ENCODE peak calls at places on chromosomes 16 and 17, in seven cellular contexts. M is T-helper 1 cell; Q is thyroid gland; V is activated T-cell treated with anti-CD3 and anti-CD28 coated beads, Interleukin-2, amount 50 U/mL, for 4 hours; R is fibroblast of mammary gland; S is stimulated activated naive CD4-positive, alpha-beta T cell treated with Interleukin-2 at 50 U/mL for 16 hours; T is cardiac septum. X is an unnamed sample.
A peak's percentile ranks its signal among the peaks of the same experiment; 100 is the strongest.

GRCh38 chr17:75300280-75300679 is 11.0 kb upstream of the SLC25A19 start:
- DNase-seq in M (no peak), Q (no peak), T (no peak), R (no peak), S (no peak), V (no peak), X (no peak)

GRCh38 chr16:73058221-73058615 is 10.3 kb upstream of the ZFHX3 start:
- DNase-seq in T (no peak), S (no peak), M (no peak), V (no peak), R (no peak), Q (peak; percentile 58), X (peak; percentile 66)

GRCh38 chr16:73214825-73215481 is 167.0 kb upstream of the ZFHX3 start:
- DNase-seq in Q (no peak), T (no peak), M (no peak), S (no peak), V (no peak), R (peak; percentile 98), X (no peak)

GRCh38 chr17:41651625-41652460 is 27.5 kb upstream of the KRT17 start:
- DNase-seq in V (no peak), M (no peak), S (no peak), T (no peak), Q (peak; percentile 92), R (no peak), X (peak; percentile 71)

GRCh38 chr16:78929798-78930197 is 670.7 kb downstream of the MAF start:
- DNase-seq in T (no peak), Q (no peak), M (no peak), R (no peak), S (no peak), V (no peak), X (no peak)

GRCh38 chr16:2996298-2996697 is 16.1 kb upstream of the PKMYT1 start:
- DNase-seq in T (no peak), V (no peak), S (no peak), R (no peak), Q (no peak), M (no peak), X (no peak)

GRCh38 chr16:87806246-87806607 is 40.4 kb upstream of the KLHDC4 start:
- DNase-seq in Q (no peak), T (no peak), M (no peak), S (peak; percentile 24), V (no peak), R (peak; percentile 12), X (no peak)

GRCh38 chr16:52068447-52069074 is 478.4 kb downstream of the TOX3 start:
- DNase-seq in V (no peak), S (no peak), Q (peak; percentile 8), M (no peak), R (peak; percentile 2), T (no peak), X (peak; percentile 53)

GRCh38 chr17:19005789-19006430 is 1.3 kb upstream of the FAM83G start:
- DNase-seq in M (no peak), R (no peak), Q (no peak), S (no peak), T (no peak), V (no peak), X (no peak)

GRCh38 chr17:74749262-74750038 is 1.0 kb downstream of the NHERF1 start:
- DNase-seq in Q (peak; percentile 63), R (no peak), V (no peak), S (peak; percentile 36), M (peak; percentile 42), T (no peak), X (no peak)

GRCh38 chr16:49763826-49764225 is 92.1 kb downstream of the ZNF423 start:
- DNase-seq in V (no peak), T (no peak), M (no peak), R (no peak), S (no peak), Q (no peak), X (no peak)

GRCh38 chr17:35892091-35892637 is 12.0 kb upstream of the CCL5 start:
- DNase-seq in S (peak; percentile 54), T (no peak), V (peak; percentile 68), M (peak; percentile 17), Q (no peak), R (peak; percentile 16), X (no peak)

GRCh38 chr16:50932348-50932916 is 190.5 kb downstream of the CYLD start:
- DNase-seq in R (peak; percentile 1), Q (no peak), V (no peak), S (no peak), M (no peak), T (no peak), X (no peak)

GRCh38 chr16:3857189-3858013 is 23.1 kb downstream of the CREBBP start:
- DNase-seq in T (no peak), Q (no peak), V (no peak), S (no peak), M (no peak), R (peak; percentile 76), X (peak; percentile 67)

GRCh38 chr16:11393861-11394592 is 48.8 kb downstream of the RMI2 start:
- DNase-seq in T (peak; percentile 39), S (no peak), M (no peak), V (no peak), R (no peak), Q (no peak), X (no peak)

GRCh38 chr17:50036455-50037320 is 19.2 kb upstream of the ITGA3 start:
- DNase-seq in R (no peak), V (no peak), Q (peak; percentile 60), M (no peak), S (no peak), T (no peak), X (no peak)

GRCh38 chr17:40563371-40564052 is 1.8 kb downstream of the CCR7 start:
- DNase-seq in V (no peak), S (peak; percentile 80), R (no peak), M (no peak), T (no peak), Q (no peak), X (no peak)

GRCh38 chr17:13398091-13398490 is 203.6 kb downstream of the HS3ST3A1 start:
- DNase-seq in R (no peak), S (no peak), V (no peak), T (no peak), Q (no peak), M (no peak), X (no peak)

GRCh38 chr16:72872966-72873365 is 175.0 kb downstream of the ZFHX3 start:
- DNase-seq in M (no peak), S (no peak), V (no peak), Q (no peak), R (no peak), T (no peak), X (no peak)

GRCh38 chr17:18117974-18118632 is 9.5 kb downstream of the MYO15A start:
- DNase-seq in R (peak; percentile 15), V (no peak), T (no peak), Q (no peak), M (no peak), S (no peak), X (no peak)

GRCh38 chr16:19520861-19521331 is 1.0 kb downstream of the GDE1 start:
- DNase-seq in M (no peak), S (no peak), T (no peak), R (peak; percentile 74), Q (no peak), V (no peak), X (no peak)

GRCh38 chr16:72189865-72190371 is 18.0 kb upstream of the PMFBP1 start:
- DNase-seq in T (no peak), V (no peak), M (no peak), Q (no peak), R (peak; percentile 91), S (no peak), X (peak; percentile 28)

GRCh38 chr17:310111-311010 is 42.2 kb downstream of the RPH3AL start:
- DNase-seq in T (no peak), M (no peak), S (no peak), V (no peak), Q (no peak), R (no peak), X (peak; percentile 11)

GRCh38 chr16:56195151-56195550 is 3.9 kb downstream of the GNAO1 start:
- DNase-seq in R (no peak), S (no peak), T (no peak), Q (no peak), M (no peak), V (no peak), X (no peak)

GRCh38 chr16:24543949-24544348 is 4.6 kb downstream of the RBBP6 start:
- DNase-seq in V (no peak), S (no peak), Q (no peak), T (no peak), M (no peak), R (no peak), X (no peak)

GRCh38 chr16:80355335-80355734 is 185.5 kb upstream of the DYNLRB2 start:
- DNase-seq in V (no peak), T (no peak), R (no peak), M (no peak), Q (no peak), S (no peak), X (no peak)

GRCh38 chr17:55426851-55427586 is 5.4 kb upstream of the MMD start:
- DNase-seq in S (no peak), V (no peak), T (no peak), Q (no peak), R (peak; percentile 96), M (no peak), X (no peak)

GRCh38 chr17:65243838-65244237 is 106.7 kb downstream of the RGS9 start:
- DNase-seq in M (no peak), Q (peak; percentile 38), R (peak; percentile 62), V (no peak), T (no peak), S (no peak), X (no peak)

GRCh38 chr17:205176-205538 is 23.7 kb upstream of the DOC2B start:
- DNase-seq in S (no peak), M (no peak), R (no peak), T (no peak), Q (no peak), V (no peak), X (no peak)

GRCh38 chr16:17748005-17748719 is 277.4 kb upstream of the XYLT1 start:
- DNase-seq in R (no peak), S (no peak), V (no peak), Q (no peak), T (no peak), M (no peak), X (no peak)

GRCh38 chr17:75245011-75245410 is 16.4 kb downstream of the GGA3 start:
- DNase-seq in M (no peak), R (no peak), S (no peak), V (no peak), T (no peak), Q (no peak), X (no peak)

GRCh38 chr17:79045830-79046500 is 22.0 kb downstream of the C1QTNF1 start:
- DNase-seq in V (peak; percentile 57), T (peak; percentile 86), R (peak; percentile 73), M (peak; percentile 41), S (peak; percentile 51), Q (peak; percentile 65), X (peak; percentile 79)

GRCh38 chr17:54882950-54883349 is 17.7 kb upstream of the TOM1L1 start:
- DNase-seq in V (no peak), Q (no peak), M (no peak), S (no peak), T (no peak), R (no peak), X (no peak)

GRCh38 chr17:14310584-14310983 is 9.7 kb downstream of the HS3ST3B1 start:
- DNase-seq in S (no peak), R (peak; percentile 51), M (no peak), T (no peak), V (no peak), Q (no peak), X (no peak)

GRCh38 chr16:11356573-11357331 is 11.5 kb downstream of the RMI2 start:
- DNase-seq in M (peak; percentile 29), V (peak; percentile 54), Q (peak; percentile 71), T (peak; percentile 84), R (peak; percentile 51), S (peak; percentile 21), X (peak; percentile 71)